ENCODE peak calls at places on chromosomes 2 and 18, in five cellular contexts. One of them, this sample, is unnamed.

GRCh38 chr18:48820483-48821250 is 130.1 kb downstream of the SMAD7 start:
- DNase-seq in A549: no peak
- DNase-seq in body of pancreas: peak
- DNase-seq in transverse colon: peak
- DNase-seq in H54: no peak
- DNase-seq in this sample: no peak

GRCh38 chr2:99819766-99820165 is 322.6 kb downstream of the AFF3 start:
- DNase-seq in body of pancreas: no peak
- DNase-seq in H54: no peak
- DNase-seq in transverse colon: no peak
- DNase-seq in A549: no peak
- DNase-seq in this sample: no peak

GRCh38 chr18:75659535-75660023 is 232.1 kb upstream of the SMIM21 start:
- DNase-seq in H54: no peak
- DNase-seq in body of pancreas: no peak
- DNase-seq in A549: no peak
- DNase-seq in transverse colon: no peak
- DNase-seq in this sample: no peak

GRCh38 chr2:212135739-212136138 is 402.9 kb downstream of the ERBB4 start:
- DNase-seq in H54: no peak
- DNase-seq in transverse colon: no peak
- DNase-seq in body of pancreas: no peak
- DNase-seq in A549: no peak
- DNase-seq in this sample: peak

GRCh38 chr18:66077066-66077465 is 326.3 kb downstream of the CDH7 start:
- DNase-seq in transverse colon: no peak
- DNase-seq in H54: no peak
- DNase-seq in body of pancreas: no peak
- DNase-seq in A549: no peak
- DNase-seq in this sample: no peak

GRCh38 chr18:56373601-56374000 is 264.8 kb downstream of the TXNL1 start:
- DNase-seq in A549: no peak
- DNase-seq in H54: no peak
- DNase-seq in body of pancreas: no peak
- DNase-seq in transverse colon: no peak
- DNase-seq in this sample: no peak

GRCh38 chr2:170466632-170467031 is 248.5 kb upstream of the SP5 start:
- DNase-seq in H54: no peak
- DNase-seq in body of pancreas: no peak
- DNase-seq in transverse colon: no peak
- DNase-seq in A549: no peak
- DNase-seq in this sample: no peak

GRCh38 chr2:129192841-129193253 is 786.6 kb upstream of the RAB6C start:
- DNase-seq in body of pancreas: peak
- DNase-seq in H54: no peak
- DNase-seq in A549: no peak
- DNase-seq in transverse colon: no peak
- DNase-seq in this sample: no peak

GRCh38 chr2:234453216-234453615 is 43.7 kb downstream of the ARL4C start:
- DNase-seq in H54: no peak
- DNase-seq in body of pancreas: no peak
- DNase-seq in A549: no peak
- DNase-seq in transverse colon: no peak
- DNase-seq in this sample: no peak

GRCh38 chr2:81412681-81413080 is 1108.1 kb upstream of the LRRTM1 start:
- DNase-seq in body of pancreas: no peak
- DNase-seq in A549: no peak
- DNase-seq in transverse colon: no peak
- DNase-seq in H54: no peak
- DNase-seq in this sample: no peak

GRCh38 chr18:34048423-34048822 is 176.3 kb downstream of the NOL4 start:
- DNase-seq in H54: no peak
- DNase-seq in transverse colon: no peak
- DNase-seq in A549: no peak
- DNase-seq in body of pancreas: no peak
- DNase-seq in this sample: no peak

GRCh38 chr2:237092920-237093781 is 7.5 kb downstream of the COPS8 start:
- DNase-seq in A549: peak
- DNase-seq in transverse colon: no peak
- DNase-seq in H54: peak
- DNase-seq in body of pancreas: no peak
- DNase-seq in this sample: peak

GRCh38 chr2:151826737-151827157 is 1.5 kb downstream of the ARL5A start:
- DNase-seq in transverse colon: no peak
- DNase-seq in A549: no peak
- DNase-seq in H54: no peak
- DNase-seq in body of pancreas: no peak
- DNase-seq in this sample: peak

GRCh38 chr2:38213619-38214018 is 137.7 kb upstream of the CYP1B1 start:
- DNase-seq in body of pancreas: no peak
- DNase-seq in transverse colon: no peak
- DNase-seq in H54: no peak
- DNase-seq in A549: no peak
- DNase-seq in this sample: no peak

GRCh38 chr2:230849633-230850357 is 14.9 kb upstream of the ITM2C start:
- DNase-seq in transverse colon: peak
- DNase-seq in A549: peak
- DNase-seq in body of pancreas: peak
- DNase-seq in H54: peak
- DNase-seq in this sample: no peak

GRCh38 chr18:37537868-37538525 is 27.6 kb downstream of the CELF4 start:
- DNase-seq in transverse colon: peak
- DNase-seq in H54: peak
- DNase-seq in A549: peak
- DNase-seq in body of pancreas: peak
- DNase-seq in this sample: peak

GRCh38 chr2:128644156-128644555 is 325.5 kb upstream of the HS6ST1 start:
- DNase-seq in H54: no peak
- DNase-seq in A549: no peak
- DNase-seq in body of pancreas: no peak
- DNase-seq in transverse colon: no peak
- DNase-seq in this sample: no peak

GRCh38 chr2:141331127-141331526 is 799.7 kb downstream of the LRP1B start:
- DNase-seq in transverse colon: no peak
- DNase-seq in A549: peak
- DNase-seq in body of pancreas: no peak
- DNase-seq in H54: peak
- DNase-seq in this sample: peak

GRCh38 chr2:54067851-54068375 is 47.5 kb upstream of the ACYP2 start:
- DNase-seq in H54: no peak
- DNase-seq in body of pancreas: peak
- DNase-seq in A549: no peak
- DNase-seq in transverse colon: no peak
- DNase-seq in this sample: peak

GRCh38 chr2:18119883-18120282 is 241.4 kb downstream of the KCNS3 start:
- DNase-seq in body of pancreas: peak
- DNase-seq in transverse colon: no peak
- DNase-seq in H54: no peak
- DNase-seq in A549: no peak
- DNase-seq in this sample: peak

GRCh38 chr2:17878222-17879136 is at the start of gene KCNS3:
- DNase-seq in A549: peak
- DNase-seq in transverse colon: peak
- DNase-seq in body of pancreas: peak
- DNase-seq in H54: peak
- DNase-seq in this sample: peak

GRCh38 chr2:79723830-79724229 is 211.0 kb downstream of the CTNNA2 start:
- DNase-seq in body of pancreas: no peak
- DNase-seq in H54: peak
- DNase-seq in A549: peak
- DNase-seq in transverse colon: no peak
- DNase-seq in this sample: peak

GRCh38 chr18:79394438-79395307 is 1.1 kb upstream of the NFATC1 start:
- DNase-seq in body of pancreas: no peak
- DNase-seq in transverse colon: no peak
- DNase-seq in A549: no peak
- DNase-seq in H54: no peak
- DNase-seq in this sample: peak

GRCh38 chr2:37786854-37787253 is 115.4 kb upstream of the CDC42EP3 start:
- DNase-seq in H54: no peak
- DNase-seq in body of pancreas: peak
- DNase-seq in transverse colon: peak
- DNase-seq in A549: no peak
- DNase-seq in this sample: no peak

GRCh38 chr2:151111599-151112278 is 149.9 kb downstream of the RBM43 start:
- DNase-seq in A549: no peak
- DNase-seq in transverse colon: no peak
- DNase-seq in H54: no peak
- DNase-seq in body of pancreas: no peak
- DNase-seq in this sample: peak

GRCh38 chr2:149826471-149827125 is 239.0 kb upstream of the MMADHC start:
- DNase-seq in A549: no peak
- DNase-seq in body of pancreas: no peak
- DNase-seq in H54: no peak
- DNase-seq in transverse colon: no peak
- DNase-seq in this sample: peak

GRCh38 chr2:211216221-211216620 is 659.8 kb downstream of the CPS1 start:
- DNase-seq in body of pancreas: no peak
- DNase-seq in H54: no peak
- DNase-seq in A549: no peak
- DNase-seq in transverse colon: no peak
- DNase-seq in this sample: no peak

GRCh38 chr2:18396328-18396727 is 164.1 kb downstream of the RDH14 start:
- DNase-seq in body of pancreas: no peak
- DNase-seq in H54: no peak
- DNase-seq in A549: no peak
- DNase-seq in transverse colon: no peak
- DNase-seq in this sample: no peak

GRCh38 chr18:3596324-3597158 is 146.6 kb downstream of the TGIF1 start:
- DNase-seq in body of pancreas: peak
- DNase-seq in A549: no peak
- DNase-seq in transverse colon: peak
- DNase-seq in H54: no peak
- DNase-seq in this sample: peak

GRCh38 chr2:28108143-28108542 is 217.6 kb downstream of the BABAM2 start:
- DNase-seq in A549: no peak
- DNase-seq in transverse colon: no peak
- DNase-seq in H54: no peak
- DNase-seq in body of pancreas: no peak
- DNase-seq in this sample: no peak

GRCh38 chr2:183162362-183162761 is 38.1 kb downstream of the NUP35 start:
- DNase-seq in body of pancreas: no peak
- DNase-seq in A549: no peak
- DNase-seq in H54: no peak
- DNase-seq in transverse colon: no peak
- DNase-seq in this sample: peak

GRCh38 chr2:240164586-240164985 is 24.1 kb upstream of the OTOS start:
- DNase-seq in A549: no peak
- DNase-seq in transverse colon: no peak
- DNase-seq in body of pancreas: no peak
- DNase-seq in H54: no peak
- DNase-seq in this sample: no peak

GRCh38 chr2:240166191-240166590 is 25.7 kb upstream of the OTOS start:
- DNase-seq in transverse colon: no peak
- DNase-seq in H54: no peak
- DNase-seq in body of pancreas: no peak
- DNase-seq in A549: no peak
- DNase-seq in this sample: no peak

GRCh38 chr2:240165034-240165433 is 24.6 kb upstream of the OTOS start:
- DNase-seq in body of pancreas: no peak
- DNase-seq in transverse colon: no peak
- DNase-seq in A549: no peak
- DNase-seq in H54: no peak
- DNase-seq in this sample: no peak

GRCh38 chr2:240166761-240167587 is 26.5 kb upstream of the OTOS start:
- DNase-seq in A549: no peak
- DNase-seq in body of pancreas: no peak
- DNase-seq in H54: no peak
- DNase-seq in transverse colon: no peak
- DNase-seq in this sample: no peak

GRCh38 chr2:240165638-240166037 is 25.2 kb upstream of the OTOS start:
- DNase-seq in body of pancreas: no peak
- DNase-seq in H54: no peak
- DNase-seq in A549: no peak
- DNase-seq in transverse colon: no peak
- DNase-seq in this sample: no peak
- TF ChIP-seq POLR2A in body of pancreas: no peak
- TF ChIP-seq POLR2A in H54: no peak
- TF ChIP-seq POLR2A in A549: no peak
- TF ChIP-seq POLR2A in transverse colon: no peak
- TF ChIP-seq POLR2A in this sample: no peak

GRCh38 chr2:60884795-60885194 is 3.4 kb downstream of the REL start:
- DNase-seq in H54: no peak
- DNase-seq in transverse colon: no peak
- DNase-seq in A549: no peak
- DNase-seq in body of pancreas: no peak
- DNase-seq in this sample: peak
- TF ChIP-seq POLR2A in H54: no peak
- TF ChIP-seq POLR2A in transverse colon: no peak
- TF ChIP-seq POLR2A in A549: no peak
- TF ChIP-seq POLR2A in body of pancreas: no peak
- TF ChIP-seq POLR2A in this sample: no peak

GRCh38 chr2:76721226-76721625 is 801.0 kb downstream of the LRRTM4 start:
- DNase-seq in body of pancreas: no peak
- DNase-seq in H54: no peak
- DNase-seq in A549: no peak
- DNase-seq in transverse colon: no peak
- DNase-seq in this sample: no peak
- TF ChIP-seq POLR2A in body of pancreas: no peak
- TF ChIP-seq POLR2A in H54: no peak
- TF ChIP-seq POLR2A in A549: no peak
- TF ChIP-seq POLR2A in transverse colon: no peak
- TF ChIP-seq POLR2A in this sample: no peak

GRCh38 chr2:203918264-203918663 is 18.3 kb upstream of the ICOS start:
- DNase-seq in transverse colon: no peak
- DNase-seq in A549: no peak
- DNase-seq in H54: no peak
- DNase-seq in body of pancreas: no peak
- DNase-seq in this sample: no peak
- TF ChIP-seq POLR2A in transverse colon: no peak
- TF ChIP-seq POLR2A in A549: no peak
- TF ChIP-seq POLR2A in H54: no peak
- TF ChIP-seq POLR2A in body of pancreas: no peak
- TF ChIP-seq POLR2A in this sample: no peak

GRCh38 chr2:190986221-190986953 is 27.6 kb downstream of the STAT1 start:
- DNase-seq in A549: no peak
- DNase-seq in body of pancreas: no peak
- DNase-seq in H54: no peak
- DNase-seq in transverse colon: no peak
- DNase-seq in this sample: no peak
- TF ChIP-seq POLR2A in A549: no peak
- TF ChIP-seq POLR2A in body of pancreas: no peak
- TF ChIP-seq POLR2A in H54: no peak
- TF ChIP-seq POLR2A in transverse colon: no peak
- TF ChIP-seq POLR2A in this sample: no peak

This sample was measured in IMR-90.